ENCODE peak calls at places on chromosomes 12 and 14, in four cellular contexts. One of them, this sample, is unnamed.

GRCh38 chr14:24315807-24316596 is 4.7 kb downstream of the LTB4R start:
- DNase-seq in fibroblast of lung: no peak
- DNase-seq in Panc1: no peak
- DNase-seq in colonic mucosa: peak; percentile 73
- DNase-seq in this sample: no peak

GRCh38 chr12:11771356-11771755 is 121.9 kb downstream of the ETV6 start:
- DNase-seq in fibroblast of lung: peak; percentile 14
- DNase-seq in Panc1: no peak
- DNase-seq in colonic mucosa: no peak
- DNase-seq in this sample: peak; percentile 36

GRCh38 chr12:31009976-31010375 is 63.7 kb upstream of the DDX11 start:
- DNase-seq in fibroblast of lung: no peak
- DNase-seq in Panc1: no peak
- DNase-seq in colonic mucosa: no peak
- DNase-seq in this sample: no peak

GRCh38 chr12:40431169-40431568 is 206.4 kb downstream of the LRRK2 start:
- DNase-seq in fibroblast of lung: no peak
- DNase-seq in Panc1: no peak
- DNase-seq in colonic mucosa: no peak
- DNase-seq in this sample: no peak

GRCh38 chr12:104998423-104999346 is 12.6 kb downstream of the NOPCHAP1 start:
- DNase-seq in fibroblast of lung: no peak
- DNase-seq in Panc1: no peak
- DNase-seq in colonic mucosa: peak; percentile 76
- DNase-seq in this sample: no peak

GRCh38 chr12:64826234-64826633 is 1.8 kb downstream of the TBC1D30 start:
- DNase-seq in fibroblast of lung: peak; percentile 60
- DNase-seq in Panc1: no peak
- DNase-seq in colonic mucosa: peak; percentile 77
- DNase-seq in this sample: peak; percentile 17

GRCh38 chr12:116773276-116773731 is 35.2 kb downstream of the RNFT2 start:
- DNase-seq in fibroblast of lung: no peak
- DNase-seq in Panc1: no peak
- DNase-seq in colonic mucosa: no peak
- DNase-seq in this sample: no peak

GRCh38 chr14:99252940-99253868 is 18.8 kb downstream of the BCL11B start:
- DNase-seq in fibroblast of lung: no peak
- DNase-seq in Panc1: no peak
- DNase-seq in colonic mucosa: no peak
- DNase-seq in this sample: peak; percentile 67

GRCh38 chr14:100131181-100131580 is 28.3 kb downstream of the DEGS2 start:
- DNase-seq in fibroblast of lung: no peak
- DNase-seq in Panc1: no peak
- DNase-seq in colonic mucosa: peak; percentile 57
- DNase-seq in this sample: no peak

GRCh38 chr12:118061876-118062791 is 1.2 kb upstream of the WSB2 start:
- DNase-seq in fibroblast of lung: peak; percentile 61
- DNase-seq in Panc1: no peak
- DNase-seq in colonic mucosa: peak; percentile 65
- DNase-seq in this sample: peak; percentile 4

GRCh38 chr12:14931791-14932560 is 6.4 kb downstream of the ERP27 start:
- DNase-seq in fibroblast of lung: no peak
- DNase-seq in Panc1: no peak
- DNase-seq in colonic mucosa: no peak
- DNase-seq in this sample: no peak

GRCh38 chr14:44461811-44462210 is 45.3 kb downstream of the FSCB start:
- DNase-seq in fibroblast of lung: no peak
- DNase-seq in Panc1: no peak
- DNase-seq in colonic mucosa: no peak
- DNase-seq in this sample: no peak

GRCh38 chr14:104639889-104640548 is 35.4 kb upstream of the TMEM179 start:
- DNase-seq in fibroblast of lung: peak; percentile 41
- DNase-seq in Panc1: no peak
- DNase-seq in colonic mucosa: peak; percentile 57
- DNase-seq in this sample: no peak

GRCh38 chr12:130621696-130622298 is 94.3 kb downstream of the RIMBP2 start:
- DNase-seq in fibroblast of lung: no peak
- DNase-seq in Panc1: no peak
- DNase-seq in colonic mucosa: no peak
- DNase-seq in this sample: no peak

GRCh38 chr14:105168496-105168978 is at the start of gene JAG2:
- DNase-seq in fibroblast of lung: no peak
- DNase-seq in Panc1: no peak
- DNase-seq in colonic mucosa: peak; percentile 53
- DNase-seq in this sample: peak; percentile 51

GRCh38 chr14:22561661-22562579 is 27.1 kb downstream of the DAD1 start:
- DNase-seq in fibroblast of lung: no peak
- DNase-seq in Panc1: no peak
- DNase-seq in colonic mucosa: no peak
- DNase-seq in this sample: peak; percentile 94

GRCh38 chr14:89184952-89185351 is 232.1 kb downstream of the FOXN3 start:
- DNase-seq in fibroblast of lung: no peak
- DNase-seq in Panc1: no peak
- DNase-seq in colonic mucosa: no peak
- DNase-seq in this sample: no peak

GRCh38 chr14:60217713-60218112 is 31.3 kb upstream of the PPM1A start:
- DNase-seq in fibroblast of lung: no peak
- DNase-seq in Panc1: no peak
- DNase-seq in colonic mucosa: no peak
- DNase-seq in this sample: no peak

GRCh38 chr14:106843376-106843775 is 1317.0 kb downstream of the TMEM121 start:
- DNase-seq in fibroblast of lung: no peak
- DNase-seq in Panc1: no peak
- DNase-seq in colonic mucosa: no peak
- DNase-seq in this sample: no peak

GRCh38 chr12:124949779-124950728 is 35.6 kb upstream of the UBC start:
- DNase-seq in fibroblast of lung: no peak
- DNase-seq in Panc1: no peak
- DNase-seq in colonic mucosa: no peak
- DNase-seq in this sample: no peak

GRCh38 chr14:66070542-66071319 is 415.4 kb upstream of the CCDC196 start:
- DNase-seq in fibroblast of lung: peak; percentile 6
- DNase-seq in Panc1: peak; percentile 20
- DNase-seq in colonic mucosa: peak; percentile 70
- DNase-seq in this sample: peak; percentile 52

GRCh38 chr12:30908389-30909087 is 18.0 kb upstream of the TSPAN11 start:
- DNase-seq in fibroblast of lung: peak; percentile 94
- DNase-seq in Panc1: no peak
- DNase-seq in colonic mucosa: no peak
- DNase-seq in this sample: no peak

GRCh38 chr12:34292736-34293625 is 270.7 kb downstream of the ALG10 start:
- DNase-seq in fibroblast of lung: no peak
- DNase-seq in Panc1: peak; percentile 20
- DNase-seq in colonic mucosa: no peak
- DNase-seq in this sample: no peak

GRCh38 chr14:70660967-70661871 is 19.5 kb downstream of the TTC9 start:
- DNase-seq in fibroblast of lung: no peak
- DNase-seq in Panc1: no peak
- DNase-seq in colonic mucosa: peak; percentile 32
- DNase-seq in this sample: peak; percentile 72
- H3K4me3 ChIP-seq in fibroblast of lung: no peak overlapping the region
- H3K4me3 ChIP-seq in Panc1: no peak overlapping the region
- H3K4me3 ChIP-seq in colonic mucosa: no peak overlapping the region
- H3K4me3 ChIP-seq in this sample: no peak overlapping the region

GRCh38 chr12:76532520-76532919 is 27.1 kb downstream of the OSBPL8 start:
- DNase-seq in fibroblast of lung: no peak
- DNase-seq in Panc1: no peak
- DNase-seq in colonic mucosa: no peak
- DNase-seq in this sample: no peak
- H3K4me3 ChIP-seq in fibroblast of lung: no peak overlapping the region
- H3K4me3 ChIP-seq in Panc1: no peak overlapping the region
- H3K4me3 ChIP-seq in colonic mucosa: no peak overlapping the region
- H3K4me3 ChIP-seq in this sample: no peak overlapping the region

DNA sequence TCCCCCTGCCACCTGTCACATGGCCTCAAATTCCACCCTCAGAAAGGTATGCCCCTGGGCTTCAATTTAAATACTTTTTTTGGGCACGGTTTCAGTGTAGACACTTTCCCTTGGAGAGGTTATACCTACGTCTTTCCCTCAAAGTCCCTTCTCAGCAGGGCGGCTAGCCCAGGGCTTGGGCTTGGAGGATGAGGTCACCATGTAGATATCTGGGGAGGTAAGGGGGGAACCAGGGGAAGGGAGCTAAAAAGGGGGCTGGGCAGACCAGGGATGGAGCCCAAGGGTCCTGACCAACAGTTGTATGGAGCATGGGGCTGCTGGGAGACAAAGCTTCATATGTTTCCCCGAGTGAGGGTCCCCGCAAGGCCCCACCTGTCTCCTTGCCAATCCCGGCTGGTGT is 131.2 kb upstream of the TBX3 start:
- DNase-seq in fibroblast of lung: no peak
- DNase-seq in Panc1: no peak
- DNase-seq in colonic mucosa: no peak
- DNase-seq in this sample: no peak
- H3K4me3 ChIP-seq in fibroblast of lung: no peak overlapping the region
- H3K4me3 ChIP-seq in Panc1: no peak overlapping the region
- H3K4me3 ChIP-seq in colonic mucosa: no peak overlapping the region
- H3K4me3 ChIP-seq in this sample: no peak overlapping the region

DNA sequence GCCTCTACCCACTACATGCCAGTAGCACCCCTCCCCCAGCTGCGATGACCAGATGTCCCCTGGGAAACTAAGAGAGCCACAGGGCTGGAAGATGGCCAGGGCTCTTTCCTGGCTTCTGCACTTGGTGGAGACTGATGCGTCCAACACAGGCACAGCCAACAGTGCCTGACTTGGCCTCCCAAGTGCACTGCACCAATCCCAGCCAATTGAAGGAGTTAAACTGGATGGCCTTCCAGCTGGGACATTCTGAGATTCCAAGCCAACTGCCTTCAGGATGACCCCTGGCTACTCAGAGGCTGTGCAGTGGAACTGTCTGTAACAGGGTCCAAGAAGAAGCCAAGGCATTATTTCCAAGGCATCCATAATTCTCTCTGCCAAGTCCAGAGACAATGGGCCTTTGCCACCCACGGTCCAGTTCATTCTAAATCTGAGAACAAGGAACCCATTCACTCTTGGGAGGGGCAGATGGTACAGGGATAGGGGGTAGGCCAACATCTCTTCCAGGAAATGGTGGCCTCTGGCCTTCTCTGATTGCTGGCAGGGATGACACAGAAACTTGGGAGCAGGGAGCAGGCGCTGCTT is 35.2 kb downstream of the PRIMA1 start:
- DNase-seq in fibroblast of lung: no peak
- DNase-seq in Panc1: no peak
- DNase-seq in colonic mucosa: no peak
- DNase-seq in this sample: no peak
- H3K4me3 ChIP-seq in fibroblast of lung: no peak overlapping the region
- H3K4me3 ChIP-seq in Panc1: no peak overlapping the region
- H3K4me3 ChIP-seq in colonic mucosa: no peak overlapping the region
- H3K4me3 ChIP-seq in this sample: no peak overlapping the region

GRCh38 chr12:131831635-131832041 is 3.4 kb downstream of the MMP17 start:
- DNase-seq in fibroblast of lung: peak; percentile 92
- DNase-seq in Panc1: no peak
- DNase-seq in colonic mucosa: no peak
- DNase-seq in this sample: no peak
- H3K4me3 ChIP-seq in fibroblast of lung: peak overlapping the region; percentile 65
- H3K4me3 ChIP-seq in Panc1: peak overlapping the region; percentile 76
- H3K4me3 ChIP-seq in colonic mucosa: no peak overlapping the region
- H3K4me3 ChIP-seq in this sample: no peak overlapping the region